ENCODE peak calls at places on chromosome 19, in seven cellular contexts. Y, U, W, F, E, B and L are unnamed samples. For H3K4me1, the result is how much of the 10 kb centered on the place peaks cover.

GRCh38 chr19:50315773-50316448 is 13.3 kb downstream of the KCNC3 start:
- DNase-seq in F (no peak), B (no peak), Y (no peak), W (no peak), U (no peak), E (no peak), L (no peak)

GRCh38 chr19:40976134-40976533 is 14.9 kb upstream of the CYP2B6 start:
- DNase-seq in W (no peak), U (no peak), B (no peak), Y (no peak), E (no peak), F (no peak), L (no peak)

GRCh38 chr19:51440846-51441409 is 17.3 kb downstream of the SIGLEC8 start:
- DNase-seq in W (no peak), E (no peak), B (no peak), U (no peak), F (no peak), Y (no peak), L (peak)

GRCh38 chr19:917323-918151 is at the start of gene KISS1R:
- DNase-seq in Y (no peak), B (no peak), F (no peak), U (no peak), E (no peak), W (peak), L (no peak)

GRCh38 chr19:29683009-29683408 is 17.7 kb downstream of the PLEKHF1 start:
- DNase-seq in F (no peak), E (no peak), Y (no peak), U (no peak), B (peak), W (no peak), L (peak)

GRCh38 chr19:12555456-12555930 is 4.2 kb upstream of the ZNF564 start:
- DNase-seq in Y (no peak), F (peak), W (no peak), B (no peak), U (no peak), E (no peak), L (no peak)

GRCh38 chr19:17950310-17951150 is 16.4 kb upstream of the KCNN1 start:
- DNase-seq in Y (no peak), U (no peak), F (no peak), W (no peak), E (no peak), B (no peak), L (no peak)

GRCh38 chr19:3494051-3494450 is 6.4 kb downstream of the DOHH start:
- DNase-seq in W (no peak), Y (no peak), E (no peak), U (no peak), B (no peak), F (no peak), L (peak)

GRCh38 chr19:2627319-2627829 is 75.1 kb downstream of the GNG7 start:
- DNase-seq in B (peak), U (peak), F (peak), Y (no peak), E (peak), W (peak), L (peak)

GRCh38 chr19:16118489-16119033 is 6.9 kb downstream of the RAB8A start:
- DNase-seq in F (peak), B (no peak), W (no peak), Y (no peak), E (no peak), U (no peak), L (no peak)

GRCh38 chr19:3899531-3900294 is 19.2 kb downstream of the ATCAY start:
- DNase-seq in E (no peak), F (peak), B (no peak), U (no peak), Y (no peak), W (no peak), L (peak)

GRCh38 chr19:35086455-35086854 is 29.2 kb upstream of the FXYD3 start:
- DNase-seq in Y (no peak), F (no peak), W (no peak), E (no peak), B (no peak), U (no peak), L (no peak)

GRCh38 chr19:29596885-29597525 is 9.1 kb upstream of the POP4 start:
- DNase-seq in F (no peak), Y (no peak), E (no peak), B (no peak), W (peak), U (no peak), L (no peak)

GRCh38 chr19:52351512-52351911 is 15.5 kb downstream of the ZNF610 start:
- DNase-seq in W (no peak), Y (no peak), E (no peak), F (no peak), U (no peak), B (no peak), L (no peak)

GRCh38 chr19:52941941-52942370 is 18.7 kb upstream of the ZNF888 start:
- DNase-seq in B (peak), U (no peak), Y (peak), F (peak), E (peak), W (peak), L (peak)

GRCh38 chr19:1655992-1656608 is 3.7 kb upstream of the TCF3 start:
- DNase-seq in U (no peak), W (no peak), E (no peak), B (no peak), F (no peak), Y (no peak), L (no peak)

GRCh38 chr19:18964121-18964520 is 23.1 kb upstream of the HOMER3 start:
- DNase-seq in F (no peak), B (no peak), U (no peak), Y (no peak), W (no peak), E (no peak), L (no peak)

GRCh38 chr19:8338835-8339234 is 4.2 kb downstream of the KANK3 start:
- DNase-seq in W (no peak), F (no peak), B (no peak), E (no peak), Y (no peak), U (no peak), L (no peak)

GRCh38 chr19:32570081-32570785 is 10.8 kb upstream of the PDCD5 start:
- DNase-seq in E (peak), W (peak), B (peak), U (peak), Y (no peak), F (peak), L (peak)

GRCh38 chr19:39846176-39846677 is at the start of gene FBL:
- DNase-seq in E (peak), W (peak), Y (peak), B (peak), F (peak), U (peak), L (peak)

GRCh38 chr19:2315818-2316353 is 7.9 kb upstream of the LINGO3 start:
- DNase-seq in W (peak), E (peak), U (peak), B (no peak), Y (no peak), F (peak), L (peak)

GRCh38 chr19:40225440-40226305 is 816 bp downstream of the CCNP start:
- DNase-seq in E (no peak), Y (no peak), F (no peak), W (peak), B (no peak), U (no peak), L (no peak)

GRCh38 chr19:6667114-6667627 is 2.8 kb downstream of the TNFSF14 start:
- DNase-seq in E (no peak), U (no peak), Y (no peak), F (no peak), B (no peak), W (no peak), L (no peak)

GRCh38 chr19:18612772-18613588 is at the start of gene TMEM59L:
- DNase-seq in U (no peak), F (no peak), B (no peak), E (no peak), Y (no peak), W (no peak), L (peak)

GRCh38 chr19:16418597-16418962 is 53.2 kb downstream of the EPS15L1 start:
- DNase-seq in B (no peak), E (no peak), F (no peak), W (no peak), Y (no peak), U (no peak), L (no peak)

GRCh38 chr19:10501971-10502523 is 1.1 kb downstream of the KEAP1 start:
- DNase-seq in U (peak), Y (peak), F (peak), E (peak), B (no peak), W (peak), L (peak)

GRCh38 chr19:19054939-19055440 is 8.8 kb upstream of the SLC25A42 start:
- DNase-seq in E (no peak), F (no peak), W (no peak), Y (no peak), B (no peak), U (no peak), L (no peak)

DNA sequence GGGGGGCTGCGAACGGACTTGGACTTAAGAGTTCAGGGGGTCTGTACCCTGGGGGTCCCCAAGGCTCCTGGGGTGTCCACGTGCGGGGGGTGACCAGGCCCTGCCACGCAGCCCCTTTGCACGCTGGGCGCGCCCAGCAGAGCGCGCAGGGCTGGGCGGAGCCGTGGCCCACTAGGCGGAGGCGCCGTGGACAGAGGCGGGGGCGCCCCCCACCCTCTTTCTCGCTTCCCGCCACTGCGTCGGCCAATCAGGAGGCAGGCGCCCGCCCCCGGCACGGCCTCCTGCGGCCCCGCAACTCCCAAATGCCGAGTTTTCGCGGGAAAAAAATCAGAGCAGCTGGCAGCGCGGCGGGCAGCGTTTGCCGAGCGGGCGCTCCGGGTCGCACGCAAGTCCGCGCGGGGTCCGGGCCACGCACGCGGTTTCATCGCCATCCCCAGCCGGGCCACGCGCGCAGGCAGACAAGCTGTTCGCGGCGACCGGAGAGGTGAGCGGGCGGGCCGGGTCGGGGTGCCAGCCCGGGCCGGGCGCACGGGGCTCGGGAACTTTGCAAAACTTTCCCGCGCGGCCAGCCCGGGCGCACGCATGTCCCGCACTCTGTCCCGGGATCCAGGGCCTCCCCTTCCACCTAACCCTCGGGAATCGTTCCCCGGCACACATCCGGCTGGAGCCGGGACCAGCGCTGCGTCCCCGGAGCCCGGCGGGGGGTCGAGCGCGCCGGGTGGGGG is at the start of gene UHRF1:
- DNase-seq in B (peak), W (no peak), F (peak), E (no peak), U (no peak), Y (no peak), L (no peak)
- H3K4me1 ChIP-seq in B (under half), W (under half), F (under half), E (under half), U (under half), Y (under half), L (under half)

GRCh38 chr19:27776020-27776419 is 1436.9 kb downstream of the UQCRFS1 start:
- DNase-seq in U (peak), F (no peak), Y (no peak), B (peak), W (peak), E (no peak), L (no peak)
- TF ChIP-seq CTCF in U (no peak), F (no peak), Y (no peak), B (peak), W (no peak), E (no peak), L (no peak)

DNA sequence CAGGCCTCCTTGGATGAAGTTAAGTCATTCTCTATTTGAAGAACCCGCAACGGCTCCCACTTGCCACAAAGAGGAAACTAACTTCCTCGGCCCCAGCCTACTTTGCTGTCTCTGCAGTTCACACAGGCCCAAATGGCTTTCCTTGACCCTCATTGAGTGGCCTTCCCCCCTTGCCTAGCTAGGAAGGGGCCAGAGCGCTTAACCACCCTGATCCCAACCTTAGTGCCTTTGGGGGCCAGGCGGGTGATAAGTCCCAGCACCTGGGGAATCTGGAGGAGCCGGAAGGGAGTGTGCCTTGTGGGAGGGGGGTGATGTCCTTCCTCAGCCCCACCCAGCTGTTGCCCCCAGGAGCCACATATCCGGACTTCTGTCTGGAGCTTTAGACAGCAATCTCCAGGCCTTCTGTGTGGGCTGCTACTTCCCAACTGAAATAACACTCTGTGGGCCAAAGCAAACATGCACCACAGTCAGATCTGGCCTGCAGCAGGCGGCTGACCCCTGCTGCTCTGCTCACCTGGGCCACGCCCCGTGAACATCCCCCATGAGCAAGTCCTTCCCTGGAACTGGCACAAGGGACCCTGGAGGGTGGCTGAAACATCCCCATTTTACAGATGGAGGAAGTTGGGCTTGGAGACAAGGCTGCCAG is 10.5 kb downstream of the NECTIN2 start:
- DNase-seq in U (no peak), Y (no peak), W (no peak), F (no peak), E (no peak), B (no peak), L (no peak)
- H3K4me1 ChIP-seq in U (under half), Y (under half), W (under half), F (under half), E (under half), B (under half), L (under half)

GRCh38 chr19:58279042-58279924 is 528 bp downstream of the ZNF8 start:
- DNase-seq in W (peak), U (peak), Y (peak), F (peak), E (peak), B (peak), L (peak)
- TF ChIP-seq CTCF in W (no peak), U (no peak), Y (no peak), F (no peak), E (no peak), B (no peak), L (no peak)

DNA sequence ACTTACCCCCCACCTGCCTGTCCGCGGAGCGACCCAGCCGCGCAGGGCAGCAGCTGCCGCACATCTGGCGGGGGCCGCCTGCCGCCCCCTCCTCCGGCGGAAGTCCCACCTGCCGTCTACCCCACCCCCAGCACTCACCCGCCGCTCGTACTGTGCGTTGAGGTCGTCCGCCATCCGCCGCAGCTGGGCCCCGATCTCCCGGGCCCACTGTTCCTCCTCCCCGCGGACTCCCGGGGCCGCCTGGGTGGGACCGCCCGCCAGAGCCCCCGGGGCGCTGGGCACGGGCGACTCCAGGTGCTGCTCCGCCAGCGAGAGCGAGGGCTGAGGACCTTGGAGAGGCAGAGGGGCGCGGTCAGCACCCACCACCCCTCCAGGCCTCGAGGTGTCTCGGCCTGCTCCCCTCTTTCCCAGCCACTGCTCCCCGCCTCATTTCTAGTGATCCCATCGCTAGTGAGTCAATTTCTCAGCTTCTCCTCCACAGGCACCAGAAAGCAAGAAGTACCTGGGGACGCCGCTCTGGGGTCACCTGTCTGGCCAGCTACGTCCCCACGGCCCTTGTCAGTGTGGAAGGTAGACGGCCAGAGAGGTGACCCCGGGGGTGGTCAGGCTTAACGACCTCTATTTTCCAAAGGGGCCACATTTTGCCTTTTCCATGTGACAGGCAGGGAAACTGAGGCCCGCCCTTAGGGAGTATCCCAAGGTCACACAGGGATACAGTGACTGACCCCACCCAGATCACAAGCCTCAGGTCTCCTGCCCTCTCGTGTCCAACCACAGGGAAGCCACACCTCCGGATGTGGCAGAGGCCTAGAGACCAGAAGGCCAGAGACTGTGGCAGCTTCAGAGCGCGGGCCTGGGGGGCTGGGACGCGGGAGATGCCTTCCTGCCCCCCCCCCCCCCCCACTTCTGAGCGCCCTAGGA is 4.3 kb downstream of the BBC3 start:
- DNase-seq in W (peak), B (peak), E (no peak), Y (peak), F (peak), U (peak), L (peak)
- H3K4me1 ChIP-seq in W (under half), B (under half), E (under half), Y (half or more), F (under half), U (under half), L (under half)

DNA sequence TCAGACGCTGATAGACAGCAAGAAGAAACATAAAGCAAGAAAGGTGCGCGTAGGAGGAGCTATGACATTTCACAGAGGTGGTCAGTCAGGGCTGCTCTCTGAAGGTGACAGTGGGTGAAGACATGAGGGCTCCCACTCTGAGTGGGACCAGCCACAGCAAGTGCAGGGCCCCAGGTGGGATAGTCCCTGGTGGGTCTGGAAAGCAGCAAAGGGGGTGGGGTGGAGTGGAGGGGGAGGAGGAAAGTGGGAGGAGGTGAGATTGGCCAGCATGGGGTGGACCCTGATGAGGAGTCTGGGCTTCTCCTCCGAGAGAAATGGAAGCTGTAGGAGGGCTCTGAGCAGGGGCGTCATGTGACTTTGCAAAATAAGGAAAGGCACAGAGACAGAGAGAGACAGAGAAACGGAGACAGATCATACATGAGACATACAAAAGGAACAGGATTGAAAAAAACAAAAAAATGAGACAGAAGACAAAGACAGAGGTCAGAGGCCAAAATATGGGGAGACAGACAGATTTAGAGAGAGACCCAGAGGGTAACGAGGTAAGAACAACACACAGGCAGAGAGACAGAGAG is 2.7 kb downstream of the MAP4K1 start:
- DNase-seq in Y (no peak), W (no peak), U (no peak), F (no peak), E (no peak), B (no peak), L (no peak)
- TF ChIP-seq CTCF in Y (no peak), W (no peak), U (no peak), F (no peak), E (no peak), B (no peak), L (no peak)

DNA sequence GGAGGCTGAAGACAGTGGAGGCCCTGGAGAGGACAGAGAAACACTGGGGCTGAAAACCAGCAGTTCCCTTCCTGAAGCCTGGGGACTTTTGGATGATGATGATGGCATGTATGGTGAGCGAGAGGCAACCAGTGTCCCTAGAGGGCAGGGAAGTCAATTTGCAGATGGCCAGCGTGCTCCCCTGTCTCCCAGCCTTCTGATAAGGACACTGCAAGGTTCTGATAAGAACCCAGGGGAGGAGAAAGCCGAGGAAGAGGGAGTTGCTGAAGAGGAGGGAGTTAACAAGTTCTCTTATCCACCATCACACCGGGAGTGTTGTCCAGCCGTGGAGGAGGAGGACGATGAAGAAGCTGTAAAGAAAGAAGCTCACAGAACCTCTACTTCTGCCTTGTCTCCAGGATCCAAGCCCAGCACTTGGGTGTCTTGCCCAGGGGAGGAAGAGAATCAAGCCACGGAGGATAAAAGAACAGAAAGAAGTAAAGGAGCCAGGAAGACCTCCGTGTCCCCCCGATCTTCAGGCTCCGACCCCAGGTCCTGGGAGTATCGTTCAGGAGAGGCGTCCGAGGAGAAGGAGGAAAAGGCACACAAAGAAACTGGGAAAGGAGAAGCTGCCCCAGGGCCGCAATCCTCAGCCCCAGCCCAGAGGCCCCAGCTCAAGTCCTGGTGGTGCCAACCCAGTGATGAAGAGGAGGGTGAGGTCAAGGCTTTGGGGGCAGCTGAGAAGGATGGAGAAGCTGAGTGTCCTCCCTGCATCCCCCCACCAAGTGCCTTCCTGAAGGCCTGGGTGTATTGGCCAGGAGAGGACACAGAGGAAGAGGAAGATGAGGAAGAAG is 1.5 kb downstream of the PPP1R15A start:
- DNase-seq in F (no peak), U (no peak), W (no peak), E (no peak), Y (no peak), B (no peak), L (peak)
- H3K4me1 ChIP-seq in F (under half), U (half or more), W (under half), E (under half), Y (half or more), B (under half), L (under half)

DNA sequence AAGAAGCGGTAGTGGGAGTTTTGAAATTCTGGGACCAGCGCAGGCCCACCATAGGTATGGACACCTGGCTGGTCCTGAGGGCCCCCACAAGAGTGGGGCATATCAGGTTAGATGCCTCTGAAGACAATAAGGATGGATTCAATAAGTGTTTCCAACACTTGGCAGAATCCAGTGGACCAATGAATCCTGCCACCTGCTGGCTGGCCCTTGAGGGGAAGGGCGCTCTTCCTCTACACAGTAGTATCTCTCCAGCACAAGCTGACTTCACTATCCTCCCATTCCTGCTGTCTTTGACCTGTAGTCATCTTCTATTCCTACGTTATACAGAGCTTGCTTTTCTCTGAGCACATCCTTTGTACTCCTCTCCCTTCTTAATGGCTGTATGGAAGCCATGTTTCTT is 199.7 kb upstream of the TSHZ3 start:
- DNase-seq in U (no peak), E (no peak), F (no peak), W (peak), Y (no peak), B (peak), L (peak)
- TF ChIP-seq CTCF in U (no peak), E (peak), F (no peak), W (peak), Y (no peak), B (peak), L (peak)